ENCODE peak calls at places on chromosomes 1 and 21, in five cellular contexts. One of them, this sample, is unnamed.
A peak's percentile ranks its signal among the peaks of the same experiment; 100 is the strongest.

GRCh38 chr1:188669715-188670114 is 1807.9 kb downstream of the BRINP3 start:
- DNase-seq in NCI-H774: no peak
- DNase-seq in foreskin fibroblast: peak; percentile 14
- DNase-seq in left lobe of liver: no peak
- DNase-seq in adipocyte: no peak
- DNase-seq in this sample: peak; percentile 25

GRCh38 chr21:42724226-42724920 is 71.0 kb downstream of the PDE9A start:
- DNase-seq in NCI-H774: no peak
- DNase-seq in foreskin fibroblast: peak; percentile 95
- DNase-seq in left lobe of liver: peak; percentile 38
- DNase-seq in adipocyte: peak; percentile 88
- DNase-seq in this sample: peak; percentile 42

GRCh38 chr1:15100369-15101111 is 53.0 kb upstream of the TMEM51 start:
- DNase-seq in NCI-H774: peak; percentile 10
- DNase-seq in foreskin fibroblast: peak; percentile 14
- DNase-seq in left lobe of liver: no peak
- DNase-seq in adipocyte: peak; percentile 68
- DNase-seq in this sample: peak; percentile 25

GRCh38 chr1:46931151-46931550 is 10.1 kb downstream of the CYP4A11 start:
- DNase-seq in NCI-H774: no peak
- DNase-seq in foreskin fibroblast: no peak
- DNase-seq in left lobe of liver: no peak
- DNase-seq in adipocyte: no peak
- DNase-seq in this sample: no peak

GRCh38 chr1:195376190-195376589 is 1232.0 kb downstream of the KCNT2 start:
- DNase-seq in NCI-H774: no peak
- DNase-seq in foreskin fibroblast: peak; percentile 1
- DNase-seq in left lobe of liver: no peak
- DNase-seq in adipocyte: peak; percentile 14
- DNase-seq in this sample: no peak

GRCh38 chr1:44905276-44905675 is 62.2 kb upstream of the PTCH2 start:
- DNase-seq in NCI-H774: no peak
- DNase-seq in foreskin fibroblast: no peak
- DNase-seq in left lobe of liver: no peak
- DNase-seq in adipocyte: no peak
- DNase-seq in this sample: no peak

GRCh38 chr1:94707321-94708298 is 112.5 kb upstream of the SLC44A3 start:
- DNase-seq in NCI-H774: no peak
- DNase-seq in foreskin fibroblast: no peak
- DNase-seq in left lobe of liver: no peak
- DNase-seq in adipocyte: no peak
- DNase-seq in this sample: no peak

GRCh38 chr1:180791806-180792205 is 120.9 kb upstream of the KIAA1614 start:
- DNase-seq in NCI-H774: no peak
- DNase-seq in foreskin fibroblast: peak; percentile 8
- DNase-seq in left lobe of liver: no peak
- DNase-seq in adipocyte: peak; percentile 4
- DNase-seq in this sample: peak; percentile 35

GRCh38 chr1:83882906-83883305 is 116.0 kb downstream of the TTLL7 start:
- DNase-seq in NCI-H774: peak; percentile 80
- DNase-seq in foreskin fibroblast: peak; percentile 36
- DNase-seq in left lobe of liver: no peak
- DNase-seq in adipocyte: no peak
- DNase-seq in this sample: peak; percentile 81